ENCODE peak calls at places on chromosomes 6 and 20, in six cellular contexts. E is stimulated activated CD8-positive, alpha-beta memory T cell treated with anti-CD3 and anti-CD28 coated beads, Interleukin-2, amount 100 ng/mL, for 1 hour; Z is hypothalamus; J is T-helper 2 cell; K is uterus; G is RPMI7951. L is an unnamed sample.

GRCh38 chr6:168381726-168382458 is 59.1 kb upstream of the SMOC2 start:
- DNase-seq in E (no peak), Z (no peak), J (no peak), K (no peak), G (no peak), L (no peak)

GRCh38 chr6:118325220-118325860 is 222.8 kb upstream of the PLN start:
- DNase-seq in E (no peak), Z (no peak), J (no peak), K (peak; percentile 47), G (peak; percentile 34), L (no peak)

GRCh38 chr6:128848169-128848935 is 34.6 kb upstream of the LAMA2 start:
- DNase-seq in E (no peak), Z (no peak), J (no peak), K (no peak), G (no peak), L (no peak)

GRCh38 chr6:120992257-120992656 is 342.0 kb downstream of the TBC1D32 start:
- DNase-seq in E (no peak), Z (no peak), J (no peak), K (no peak), G (no peak), L (no peak)

GRCh38 chr6:39998126-39998525 is 63.9 kb upstream of the MOCS1 start:
- DNase-seq in E (no peak), Z (no peak), J (no peak), K (no peak), G (no peak), L (no peak)

GRCh38 chr20:59808729-59809381 is 124.6 kb downstream of the SYCP2 start:
- DNase-seq in E (no peak), Z (no peak), J (no peak), K (peak; percentile 3), G (no peak), L (no peak)

GRCh38 chr6:109793793-109794192 is 102.7 kb downstream of the FIG4 start:
- DNase-seq in E (no peak), Z (no peak), J (no peak), K (peak; percentile 42), G (peak; percentile 92), L (no peak)

GRCh38 chr6:32436995-32437836 is 2.5 kb upstream of the HLA-DRA start:
- DNase-seq in E (no peak), Z (no peak), J (no peak), K (no peak), G (peak; percentile 22), L (no peak)

GRCh38 chr6:166435574-166435973 is 52.8 kb upstream of the MPC1 start:
- DNase-seq in E (no peak), Z (no peak), J (no peak), K (no peak), G (no peak), L (no peak)

GRCh38 chr6:72787521-72788031 is 165.7 kb downstream of the KCNQ5 start:
- DNase-seq in E (no peak), Z (no peak), J (no peak), K (no peak), G (peak; percentile 26), L (no peak)

GRCh38 chr20:59402697-59403096 is 102.3 kb downstream of the EDN3 start:
- DNase-seq in E (no peak), Z (no peak), J (no peak), K (no peak), G (no peak), L (no peak)

L was measured in amygdala.